ENCODE peak calls at places on chromosome 17, in four cellular contexts. B is activated CD4-positive, alpha-beta T cell treated with anti-CD3 and anti-CD28 coated beads, Interleukin-2, amount 50 U/mL, for 48 hours; Z is fibroblast of pulmonary artery; H is stimulated activated CD4-positive, alpha-beta T cell treated with anti-CD3 and anti-CD28 coated beads, Interleukin-15, amount 100 ng/mL, for 1 hour. W is an unnamed sample.

GRCh38 chr17:1736348-1737281 is 6.1 kb upstream of the SERPINF2 start:
- DNase-seq in B (peak), Z (peak), H (peak), W (peak)

GRCh38 chr17:50909765-50910661 is 43.9 kb upstream of the TOB1 start:
- DNase-seq in B (peak), H (peak), Z (no peak), W (no peak)

GRCh38 chr17:9666461-9667050 is 21.2 kb downstream of the USP43 start:
- DNase-seq in Z (no peak), B (no peak), H (no peak), W (no peak)

GRCh38 chr17:77471984-77472836 is 331.4 kb downstream of the SEC14L1 start:
- DNase-seq in H (no peak), B (peak), Z (peak), W (peak)

GRCh38 chr17:51166987-51167931 is 1.0 kb downstream of the NME2 start:
- DNase-seq in B (peak), H (peak), Z (peak), W (no peak)

GRCh38 chr17:41928693-41929251 is 1.6 kb upstream of the ODAD4 start:
- DNase-seq in H (no peak), B (no peak), Z (no peak), W (no peak)

GRCh38 chr17:9266031-9266680 is 244.8 kb downstream of the NTN1 start:
- DNase-seq in H (no peak), B (no peak), Z (no peak), W (no peak)

GRCh38 chr17:78101112-78101511 is 27.4 kb downstream of the TMC6 start:
- DNase-seq in Z (no peak), H (no peak), B (no peak), W (no peak)

GRCh38 chr17:32519769-32520701 is 33.2 kb downstream of the CDK5R1 start:
- DNase-seq in B (peak), H (no peak), Z (no peak), W (no peak)

GRCh38 chr17:35046740-35047283 is 16.7 kb downstream of the RFFL start:
- DNase-seq in Z (peak), B (peak), H (no peak), W (no peak)

GRCh38 chr17:83149326-83149725 is 69.9 kb downstream of the METRNL start:
- DNase-seq in B (no peak), H (no peak), Z (no peak), W (no peak)

GRCh38 chr17:63150466-63150865 is 184.4 kb downstream of the TANC2 start:
- DNase-seq in Z (no peak), B (no peak), H (no peak), W (no peak)

GRCh38 chr17:82384051-82384729 is 12.6 kb downstream of the UTS2R start:
- DNase-seq in B (no peak), H (no peak), Z (no peak), W (no peak)

GRCh38 chr17:18185832-18186231 is 2.2 kb downstream of the ALKBH5 start:
- DNase-seq in B (no peak), Z (no peak), H (no peak), W (no peak)

GRCh38 chr17:10337136-10337535 is 35.7 kb downstream of the MYH13 start:
- DNase-seq in Z (no peak), H (no peak), B (no peak), W (no peak)

GRCh38 chr17:55348749-55349354 is 72.8 kb downstream of the MMD start:
- DNase-seq in B (peak), Z (peak), H (peak), W (peak)

GRCh38 chr17:40607641-40608040 is 40.0 kb downstream of the SMARCE1 start:
- DNase-seq in H (no peak), Z (no peak), B (peak), W (no peak)

GRCh38 chr17:6711681-6712057 is 1.5 kb downstream of the SLC13A5 start:
- DNase-seq in B (no peak), H (no peak), Z (no peak), W (no peak)

GRCh38 chr17:60712675-60713074 is 35.0 kb downstream of the BCAS3 start:
- DNase-seq in H (no peak), Z (no peak), B (no peak), W (no peak)

GRCh38 chr17:74768069-74768762 is 7.9 kb downstream of the NAT9 start:
- DNase-seq in H (no peak), Z (peak), B (no peak), W (peak)

GRCh38 chr17:603405-604193 is 111.0 kb downstream of the VPS53 start:
- DNase-seq in H (no peak), B (no peak), Z (no peak), W (no peak)

GRCh38 chr17:33049781-33050414 is 58.3 kb downstream of the SPACA3 start:
- DNase-seq in B (peak), Z (peak), H (no peak), W (peak)

GRCh38 chr17:8173056-8173870 is 2.9 kb downstream of the TMEM107 start:
- DNase-seq in Z (peak), H (no peak), B (peak), W (peak)

GRCh38 chr17:17681187-17681743 is at the start of gene RAI1:
- DNase-seq in H (peak), B (peak), Z (peak), W (peak)

GRCh38 chr17:64115871-64116534 is 13.9 kb downstream of the ERN1 start:
- DNase-seq in B (no peak), Z (peak), H (no peak), W (peak)

GRCh38 chr17:57935833-57936807 is 19.1 kb downstream of the CUEDC1 start:
- DNase-seq in H (no peak), B (no peak), Z (peak), W (no peak)

GRCh38 chr17:78541488-78542237 is 35.5 kb downstream of the DNAH17 start:
- DNase-seq in Z (peak), B (no peak), H (no peak), W (no peak)

GRCh38 chr17:30244853-30245385 is 9.4 kb upstream of the SLC6A4 start:
- DNase-seq in Z (peak), H (no peak), B (no peak), W (no peak)

GRCh38 chr17:64339516-64340475 is 50.9 kb downstream of the PECAM1 start:
- DNase-seq in Z (no peak), B (no peak), H (no peak), W (no peak)

GRCh38 chr17:57091186-57091618 is 6.2 kb downstream of the AKAP1 start:
- DNase-seq in H (no peak), B (no peak), Z (no peak), W (no peak)

GRCh38 chr17:68705331-68706166 is 104.4 kb upstream of the FAM20A start:
- DNase-seq in H (no peak), B (no peak), Z (no peak), W (peak)

GRCh38 chr17:69452664-69453260 is 38.3 kb downstream of the MAP2K6 start:
- DNase-seq in H (no peak), Z (no peak), B (no peak), W (no peak)

GRCh38 chr17:56096026-56096807 is 57.1 kb upstream of the ANKFN1 start:
- DNase-seq in B (no peak), H (no peak), Z (no peak), W (no peak)

GRCh38 chr17:38673714-38674012 is 1.1 kb downstream of the EPOP start:
- DNase-seq in Z (no peak), B (no peak), H (no peak), W (no peak)

GRCh38 chr17:4956493-4957061 is 5.7 kb downstream of the ENO3 start:
- DNase-seq in H (no peak), Z (no peak), B (peak), W (no peak)